ENCODE peak calls at places on chromosomes 3 and 15, in six cellular contexts. E is stomach; S is GM12892; V is stimulated activated CD4-positive, alpha-beta T cell treated with anti-CD3 and anti-CD28 coated beads, Interleukin-12 subunit alpha, Interleukin-12 subunit beta, amount 100 ng/mL, for 4 hours; M is NCI-H1092; T is NCI-H2029. C is an unnamed sample.

GRCh38 chr15:101386006-101386405 is 91.0 kb upstream of the SNRPA1 start:
- DNase-seq in E (no peak), S (no peak), V (no peak), M (no peak), T (no peak), C (no peak)

GRCh38 chr15:30062881-30063280 is 19.9 kb upstream of the GOLGA8J start:
- DNase-seq in E (no peak), S (no peak), V (no peak), M (no peak), T (no peak), C (no peak)

GRCh38 chr15:47792231-47792630 is 74.9 kb downstream of the SEMA6D start:
- DNase-seq in E (no peak), S (no peak), V (no peak), M (no peak), T (no peak), C (no peak)

GRCh38 chr15:82810863-82811421 is 1.5 kb downstream of the WHAMM start:
- DNase-seq in E (no peak), S (no peak), V (peak), M (no peak), T (no peak), C (no peak)

GRCh38 chr15:47194718-47195117 is 522.6 kb upstream of the SEMA6D start:
- DNase-seq in E (no peak), S (no peak), V (no peak), M (no peak), T (no peak), C (no peak)

GRCh38 chr3:141412087-141412935 is 44.0 kb downstream of the ZBTB38 start:
- DNase-seq in E (peak), S (no peak), V (peak), M (peak), T (peak), C (no peak)

GRCh38 chr15:70439304-70439877 is 324.0 kb downstream of the UACA start:
- DNase-seq in E (no peak), S (no peak), V (no peak), M (no peak), T (no peak), C (no peak)

GRCh38 chr15:50764331-50765201 is 940 bp downstream of the SPPL2A start:
- DNase-seq in E (no peak), S (no peak), V (no peak), M (no peak), T (peak), C (no peak)

GRCh38 chr3:160564949-160565441 is 376 bp downstream of the KPNA4 start:
- DNase-seq in E (peak), S (peak), V (peak), M (no peak), T (peak), C (peak)

GRCh38 chr15:57476533-57476975 is 100.2 kb downstream of the CGNL1 start:
- DNase-seq in E (no peak), S (no peak), V (no peak), M (no peak), T (no peak), C (no peak)

GRCh38 chr15:45616901-45617323 is 17.9 kb upstream of the SQOR start:
- DNase-seq in E (no peak), S (no peak), V (no peak), M (no peak), T (no peak), C (no peak)

GRCh38 chr15:68413363-68414255 is 18.4 kb downstream of the ITGA11 start:
- DNase-seq in E (no peak), S (no peak), V (no peak), M (no peak), T (no peak), C (peak)

GRCh38 chr15:97968380-97968779 is 7.9 kb downstream of the ARRDC4 start:
- DNase-seq in E (no peak), S (no peak), V (no peak), M (no peak), T (no peak), C (no peak)

GRCh38 chr15:90015749-90016148 is 14.6 kb downstream of the ZNF710 start:
- DNase-seq in E (peak), S (no peak), V (no peak), M (no peak), T (no peak), C (no peak)

GRCh38 chr3:156429125-156429524 is 125.8 kb downstream of the SSR3 start:
- DNase-seq in E (no peak), S (no peak), V (no peak), M (no peak), T (no peak), C (no peak)

GRCh38 chr3:22960326-22960984 is 242.7 kb upstream of the UBE2E2 start:
- DNase-seq in E (peak), S (no peak), V (no peak), M (peak), T (peak), C (no peak)

GRCh38 chr15:20356444-20357138 is 185.0 kb downstream of the GOLGA6L6 start:
- DNase-seq in E (peak), S (no peak), V (peak), M (no peak), T (no peak), C (peak)

GRCh38 chr3:72021531-72021930 is 236.6 kb upstream of the PROK2 start:
- DNase-seq in E (no peak), S (no peak), V (no peak), M (no peak), T (no peak), C (no peak)

GRCh38 chr3:42262525-42262924 is 3.5 kb downstream of the CCK start:
- DNase-seq in E (no peak), S (no peak), V (no peak), M (no peak), T (no peak), C (no peak)

GRCh38 chr3:3295586-3295985 is 116.1 kb upstream of the CRBN start:
- DNase-seq in E (no peak), S (no peak), V (no peak), M (no peak), T (no peak), C (no peak)

GRCh38 chr15:68677996-68678395 is 99.2 kb downstream of the CORO2B start:
- DNase-seq in E (no peak), S (no peak), V (no peak), M (no peak), T (no peak), C (no peak)

GRCh38 chr3:117708601-117709000 is 999.0 kb downstream of the TUSC7 start:
- DNase-seq in E (no peak), S (no peak), V (no peak), M (no peak), T (no peak), C (no peak)

GRCh38 chr3:186021673-186022362 is 84.0 kb upstream of the TRA2B start:
- DNase-seq in E (no peak), S (no peak), V (no peak), M (no peak), T (no peak), C (no peak)

GRCh38 chr15:53530762-53531161 is 228.7 kb downstream of the WDR72 start:
- DNase-seq in E (no peak), S (no peak), V (no peak), M (no peak), T (no peak), C (no peak)

GRCh38 chr3:183278479-183279088 is 25.5 kb downstream of the B3GNT5 start:
- DNase-seq in E (no peak), S (no peak), V (no peak), M (no peak), T (no peak), C (no peak)

GRCh38 chr3:149575213-149575961 is 82.4 kb downstream of the WWTR1 start:
- DNase-seq in E (no peak), S (no peak), V (no peak), M (peak), T (peak), C (no peak)